ENCODE peak calls at places on chromosome 13, in five cellular contexts. One of them, this sample, is unnamed.

GRCh38 chr13:75685239-75685697 is 49.1 kb downstream of the LMO7 start:
- DNase-seq in NCI-H1105 treated with DMSO at 0.1 percent for 48 hours: peak; percentile 24
- DNase-seq in neural crest cell: no peak
- DNase-seq in HFFc6: peak; percentile 92
- DNase-seq in GM13976: no peak
- DNase-seq in this sample: no peak

GRCh38 chr13:99646866-99647592 is 145.8 kb downstream of the TM9SF2 start:
- DNase-seq in NCI-H1105 treated with DMSO at 0.1 percent for 48 hours: no peak
- DNase-seq in neural crest cell: no peak
- DNase-seq in HFFc6: no peak
- DNase-seq in GM13976: no peak
- DNase-seq in this sample: no peak

GRCh38 chr13:29849071-29849541 is 1.3 kb downstream of the UBL3 start:
- DNase-seq in NCI-H1105 treated with DMSO at 0.1 percent for 48 hours: no peak
- DNase-seq in neural crest cell: no peak
- DNase-seq in HFFc6: no peak
- DNase-seq in GM13976: peak; percentile 21
- DNase-seq in this sample: no peak

GRCh38 chr13:23699271-23699670 is 129.1 kb downstream of the TNFRSF19 start:
- DNase-seq in NCI-H1105 treated with DMSO at 0.1 percent for 48 hours: no peak
- DNase-seq in neural crest cell: no peak
- DNase-seq in HFFc6: no peak
- DNase-seq in GM13976: no peak
- DNase-seq in this sample: no peak

GRCh38 chr13:104043184-104043583 is 977.0 kb upstream of the SLC10A2 start:
- DNase-seq in NCI-H1105 treated with DMSO at 0.1 percent for 48 hours: no peak
- DNase-seq in neural crest cell: no peak
- DNase-seq in HFFc6: no peak
- DNase-seq in GM13976: no peak
- DNase-seq in this sample: no peak

GRCh38 chr13:111958612-111959395 is 108.1 kb upstream of the SOX1 start:
- DNase-seq in NCI-H1105 treated with DMSO at 0.1 percent for 48 hours: no peak
- DNase-seq in neural crest cell: no peak
- DNase-seq in HFFc6: no peak
- DNase-seq in GM13976: no peak
- DNase-seq in this sample: no peak

GRCh38 chr13:40159736-40160135 is 504.3 kb downstream of the COG6 start:
- DNase-seq in NCI-H1105 treated with DMSO at 0.1 percent for 48 hours: no peak
- DNase-seq in neural crest cell: no peak
- DNase-seq in HFFc6: no peak
- DNase-seq in GM13976: no peak
- DNase-seq in this sample: no peak

GRCh38 chr13:110390572-110390971 is 83.5 kb downstream of the COL4A2 start:
- DNase-seq in NCI-H1105 treated with DMSO at 0.1 percent for 48 hours: no peak
- DNase-seq in neural crest cell: no peak
- DNase-seq in HFFc6: peak; percentile 93
- DNase-seq in GM13976: no peak
- DNase-seq in this sample: no peak

GRCh38 chr13:93689333-93689732 is 462.7 kb downstream of the GPC6 start:
- DNase-seq in NCI-H1105 treated with DMSO at 0.1 percent for 48 hours: no peak
- DNase-seq in neural crest cell: no peak
- DNase-seq in HFFc6: peak; percentile 18
- DNase-seq in GM13976: no peak
- DNase-seq in this sample: no peak

GRCh38 chr13:23701646-23702045 is 131.4 kb downstream of the TNFRSF19 start:
- DNase-seq in NCI-H1105 treated with DMSO at 0.1 percent for 48 hours: no peak
- DNase-seq in neural crest cell: no peak
- DNase-seq in HFFc6: no peak
- DNase-seq in GM13976: no peak
- DNase-seq in this sample: no peak

GRCh38 chr13:51034906-51035305 is 76.2 kb downstream of the C13orf42 start:
- DNase-seq in NCI-H1105 treated with DMSO at 0.1 percent for 48 hours: no peak
- DNase-seq in neural crest cell: no peak
- DNase-seq in HFFc6: no peak
- DNase-seq in GM13976: no peak
- DNase-seq in this sample: no peak

GRCh38 chr13:110559986-110560385 is 1.5 kb downstream of the RAB20 start:
- DNase-seq in NCI-H1105 treated with DMSO at 0.1 percent for 48 hours: no peak
- DNase-seq in neural crest cell: no peak
- DNase-seq in HFFc6: no peak
- DNase-seq in GM13976: no peak
- DNase-seq in this sample: no peak

GRCh38 chr13:111972261-111972780 is 94.6 kb upstream of the SOX1 start:
- DNase-seq in NCI-H1105 treated with DMSO at 0.1 percent for 48 hours: no peak
- DNase-seq in neural crest cell: no peak
- DNase-seq in HFFc6: no peak
- DNase-seq in GM13976: no peak
- DNase-seq in this sample: no peak

GRCh38 chr13:111359237-111359915 is 38.9 kb downstream of the TEX29 start:
- DNase-seq in NCI-H1105 treated with DMSO at 0.1 percent for 48 hours: no peak
- DNase-seq in neural crest cell: no peak
- DNase-seq in HFFc6: peak; percentile 33
- DNase-seq in GM13976: no peak
- DNase-seq in this sample: no peak

GRCh38 chr13:40453666-40454030 is 212.8 kb downstream of the FOXO1 start:
- DNase-seq in NCI-H1105 treated with DMSO at 0.1 percent for 48 hours: no peak
- DNase-seq in neural crest cell: no peak
- DNase-seq in HFFc6: no peak
- DNase-seq in GM13976: no peak
- DNase-seq in this sample: no peak

GRCh38 chr13:113758651-113759524 is at the start of gene TMEM255B:
- DNase-seq in NCI-H1105 treated with DMSO at 0.1 percent for 48 hours: peak; percentile 72
- DNase-seq in neural crest cell: peak; percentile 73
- DNase-seq in HFFc6: peak; percentile 35
- DNase-seq in GM13976: peak; percentile 96
- DNase-seq in this sample: peak; percentile 94

GRCh38 chr13:21913010-21913409 is 242.1 kb downstream of the FGF9 start:
- DNase-seq in NCI-H1105 treated with DMSO at 0.1 percent for 48 hours: no peak
- DNase-seq in neural crest cell: no peak
- DNase-seq in HFFc6: no peak
- DNase-seq in GM13976: peak; percentile 54
- DNase-seq in this sample: no peak

GRCh38 chr13:94710881-94711560 is 1.3 kb downstream of the SOX21 start:
- DNase-seq in NCI-H1105 treated with DMSO at 0.1 percent for 48 hours: peak; percentile 36
- DNase-seq in neural crest cell: no peak
- DNase-seq in HFFc6: no peak
- DNase-seq in GM13976: peak; percentile 69
- DNase-seq in this sample: peak; percentile 70

GRCh38 chr13:33191425-33192221 is 93.9 kb downstream of the STARD13 start:
- DNase-seq in NCI-H1105 treated with DMSO at 0.1 percent for 48 hours: no peak
- DNase-seq in neural crest cell: no peak
- DNase-seq in HFFc6: peak; percentile 18
- DNase-seq in GM13976: no peak
- DNase-seq in this sample: no peak

GRCh38 chr13:34777914-34778303 is 164.2 kb upstream of the NBEA start:
- DNase-seq in NCI-H1105 treated with DMSO at 0.1 percent for 48 hours: no peak
- DNase-seq in neural crest cell: no peak
- DNase-seq in HFFc6: no peak
- DNase-seq in GM13976: no peak
- DNase-seq in this sample: no peak

GRCh38 chr13:63184693-63185092 is 1769.0 kb upstream of the PCDH20 start:
- DNase-seq in NCI-H1105 treated with DMSO at 0.1 percent for 48 hours: no peak
- DNase-seq in neural crest cell: no peak
- DNase-seq in HFFc6: no peak
- DNase-seq in GM13976: no peak
- DNase-seq in this sample: no peak